ENCODE peak calls at places on chromosomes 12 and 14, in eight cellular contexts. Z, O, E, A, N, Y, Q and J are unnamed samples.

GRCh38 chr12:7374423-7375144 is 69.4 kb downstream of the CD163L1 start:
- DNase-seq in N (no peak), E (peak; percentile 60), Q (peak; percentile 68), A (peak; percentile 14), Z (no peak), O (no peak), Y (no peak), J (peak; percentile 27)

GRCh38 chr12:115756271-115756670 is 521.2 kb downstream of the MED13L start:
- DNase-seq in A (no peak), N (no peak), E (no peak), Q (no peak), Y (no peak), Z (no peak), O (no peak), J (no peak)

GRCh38 chr12:1115471-1116242 is 124.6 kb downstream of the ERC1 start:
- DNase-seq in E (no peak), Q (no peak), N (no peak), Z (no peak), Y (no peak), O (peak; percentile 80), A (peak; percentile 49), J (no peak)

GRCh38 chr14:84129028-84129427 is 1400.9 kb upstream of the FLRT2 start:
- DNase-seq in Q (no peak), E (no peak), N (no peak), Z (no peak), O (no peak), A (no peak), Y (no peak), J (no peak)

GRCh38 chr12:52029686-52030085 is 21.6 kb upstream of the NR4A1 start:
- DNase-seq in A (no peak), Z (no peak), N (no peak), E (peak; percentile 76), Y (no peak), Q (peak; percentile 67), O (no peak), J (no peak)

GRCh38 chr14:104595911-104596450 is 8.6 kb downstream of the TMEM179 start:
- DNase-seq in Q (no peak), O (peak; percentile 64), A (no peak), E (no peak), Y (no peak), N (no peak), Z (no peak), J (no peak)

GRCh38 chr12:116539905-116540482 is 19.2 kb upstream of the MAP1LC3B2 start:
- DNase-seq in O (no peak), N (no peak), A (peak; percentile 74), E (no peak), Z (peak; percentile 74), Q (peak; percentile 77), Y (no peak), J (no peak)

GRCh38 chr14:22820731-22821130 is 5.5 kb upstream of the SLC7A7 start:
- DNase-seq in O (peak; percentile 87), E (peak; percentile 28), A (no peak), Q (no peak), Y (no peak), N (no peak), Z (no peak), J (no peak)

GRCh38 chr12:11753151-11753501 is 103.7 kb downstream of the ETV6 start:
- DNase-seq in Z (no peak), Q (no peak), A (no peak), N (no peak), E (no peak), O (no peak), Y (no peak), J (peak; percentile 93)

GRCh38 chr14:29580763-29581162 is 346.9 kb downstream of the PRKD1 start:
- DNase-seq in N (no peak), Z (no peak), Q (no peak), O (no peak), A (no peak), E (no peak), Y (no peak), J (no peak)

GRCh38 chr14:55938249-55938791 is 179.9 kb upstream of the PELI2 start:
- DNase-seq in E (no peak), Z (no peak), N (no peak), A (peak; percentile 21), O (no peak), Q (peak; percentile 58), Y (no peak), J (no peak)

GRCh38 chr12:96153131-96153724 is 40.9 kb upstream of the ELK3 start:
- DNase-seq in A (no peak), Y (no peak), E (no peak), Q (no peak), N (no peak), O (no peak), Z (no peak), J (no peak)

GRCh38 chr14:32608880-32609279 is 279.8 kb downstream of the AKAP6 start:
- DNase-seq in N (no peak), O (no peak), A (peak; percentile 22), Z (no peak), Q (no peak), Y (no peak), E (no peak), J (no peak)

GRCh38 chr12:127810026-127810425 is 456.9 kb upstream of the TMEM132C start:
- DNase-seq in Y (no peak), N (no peak), Z (no peak), O (no peak), Q (no peak), E (no peak), A (peak; percentile 0), J (no peak)

GRCh38 chr12:9648701-9649531 is 20.6 kb upstream of the CLEC2D start:
- DNase-seq in Y (no peak), Q (no peak), O (no peak), E (no peak), Z (no peak), N (no peak), A (no peak), J (peak; percentile 62)

GRCh38 chr12:122205590-122205925 is 2.0 kb downstream of the B3GNT4 start:
- DNase-seq in O (no peak), Y (peak; percentile 24), E (no peak), A (no peak), Q (no peak), N (no peak), Z (no peak), J (no peak)

GRCh38 chr12:122206111-122206881 is 2.8 kb downstream of the B3GNT4 start:
- DNase-seq in Q (no peak), N (no peak), A (no peak), Z (no peak), O (no peak), Y (peak; percentile 66), E (no peak), J (no peak)

GRCh38 chr12:122203968-122204828 is 689 bp downstream of the B3GNT4 start:
- DNase-seq in E (no peak), Y (peak; percentile 72), A (no peak), Z (no peak), O (no peak), Q (no peak), N (no peak), J (no peak)

GRCh38 chr12:122203301-122203967 is at the start of gene B3GNT4:
- DNase-seq in A (peak; percentile 42), E (peak; percentile 71), O (no peak), Q (peak; percentile 87), Y (peak; percentile 83), N (peak; percentile 74), Z (no peak), J (no peak)

DNA sequence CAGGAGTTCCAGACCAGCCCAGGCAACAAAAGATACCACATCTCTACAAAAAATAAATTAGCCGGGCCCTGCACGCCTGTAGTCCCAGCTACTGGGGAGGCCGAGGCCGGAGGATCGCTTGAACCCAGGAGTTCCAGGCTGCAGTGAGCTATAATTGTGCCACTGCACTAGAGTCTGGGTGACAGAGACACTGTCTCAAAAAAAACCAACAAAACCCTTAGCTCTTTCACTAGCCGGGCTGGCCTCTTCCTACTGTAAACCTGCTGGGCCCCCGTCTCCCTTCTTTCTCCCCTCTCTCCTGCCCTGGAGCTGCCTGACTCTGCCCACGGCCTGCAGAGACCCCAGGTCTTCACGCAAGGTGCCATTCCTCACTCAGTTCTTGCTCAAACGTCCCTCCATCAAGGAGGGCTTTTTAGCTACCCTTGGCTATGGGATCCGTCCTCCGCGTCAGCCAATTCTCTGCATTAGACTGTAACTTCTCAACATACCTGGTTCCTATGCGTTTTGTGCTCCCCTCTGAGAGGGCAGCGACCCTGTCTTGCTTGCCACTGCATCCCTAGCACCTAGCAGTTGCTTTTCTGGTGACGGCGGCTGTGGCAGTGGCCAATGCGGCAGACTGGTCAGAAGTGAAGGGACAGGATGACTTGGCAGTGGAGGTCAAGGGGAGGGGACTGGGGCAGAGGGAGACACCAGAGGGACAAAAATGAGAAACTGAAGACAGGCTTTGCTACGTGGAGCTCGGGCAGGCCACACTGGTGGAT is 1.5 kb downstream of the B3GNT4 start:
- DNase-seq in N (no peak), O (no peak), Q (no peak), Y (peak; percentile 59), A (no peak), Z (no peak), E (no peak), J (no peak)
- H3K4me3 ChIP-seq in N (no peak overlapping the region), O (peak overlapping the region; percentile 60), Q (no peak overlapping the region), Y (peak overlapping the region; percentile 63), A (no peak overlapping the region), Z (no peak overlapping the region), E (no peak overlapping the region), J (no peak overlapping the region)

GRCh38 chr14:31420013-31420318 is 384 bp downstream of the HEATR5A start:
- DNase-seq in O (peak; percentile 81), Z (no peak), Q (peak; percentile 89), E (peak; percentile 52), Y (no peak), N (no peak), A (no peak), J (peak; percentile 21)
- H3K27ac ChIP-seq in O (peak overlapping the region; percentile 41), Z (peak overlapping the region; percentile 83), Q (peak overlapping the region; percentile 80), E (peak overlapping the region; percentile 85), Y (peak overlapping the region; percentile 91), N (peak overlapping the region; percentile 66), A (peak overlapping the region; percentile 88), J (no peak overlapping the region)

GRCh38 chr12:6363330-6364036 is 11.9 kb downstream of the SCNN1A start:
- DNase-seq in Y (no peak), E (peak; percentile 90), Z (peak; percentile 79), O (no peak), A (peak; percentile 53), Q (peak; percentile 90), N (peak; percentile 62), J (peak; percentile 72)
- H3K4me1 ChIP-seq in Y (peaks cover 39% of the 10 kb centered on the region), E (peaks cover 54% of the 10 kb centered on the region), Z (no peaks in the 10 kb centered on the region), O (peaks cover 58% of the 10 kb centered on the region), A (peaks cover 2% of the 10 kb centered on the region), Q (no peaks in the 10 kb centered on the region), N (peaks cover 31% of the 10 kb centered on the region), J (peaks cover 65% of the 10 kb centered on the region)

GRCh38 chr14:68148276-68148675 is 328.7 kb downstream of the RAD51B start:
- DNase-seq in E (no peak), N (no peak), Y (no peak), O (no peak), Z (no peak), A (peak; percentile 45), Q (no peak), J (no peak)
- H3K4me3 ChIP-seq in E (no peak overlapping the region), N (no peak overlapping the region), Y (no peak overlapping the region), O (no peak overlapping the region), Z (no peak overlapping the region), A (no peak overlapping the region), Q (no peak overlapping the region), J (no peak overlapping the region)